ENCODE peak calls at places on chromosomes 4 and X, in six cellular contexts. B, V, Y, D, E and I are unnamed samples.

GRCh38 chrX:41382699-41383645 is 49.0 kb downstream of the DDX3X start:
- DNase-seq in B (peak), V (no peak), Y (no peak), D (no peak), E (no peak), I (no peak)

GRCh38 chr4:2387829-2388228 is 30.6 kb downstream of the ZFYVE28 start:
- DNase-seq in B (peak), V (no peak), Y (no peak), D (no peak), E (no peak), I (no peak)

GRCh38 chrX:49164589-49165360 is 2.2 kb downstream of the MAGIX start:
- DNase-seq in B (no peak), V (no peak), Y (no peak), D (no peak), E (no peak), I (no peak)

GRCh38 chr4:47598320-47598719 is 113.2 kb downstream of the ATP10D start:
- DNase-seq in B (no peak), V (no peak), Y (no peak), D (no peak), E (no peak), I (no peak)

GRCh38 chr4:80259012-80259411 is 7.5 kb upstream of the FGF5 start:
- DNase-seq in B (no peak), V (no peak), Y (no peak), D (no peak), E (no peak), I (no peak)

GRCh38 chr4:144733566-144733965 is 87.6 kb downstream of the HHIP start:
- DNase-seq in B (no peak), V (no peak), Y (no peak), D (no peak), E (no peak), I (no peak)

GRCh38 chr4:7352486-7352885 is 82.2 kb downstream of the PSAPL1 start:
- DNase-seq in B (no peak), V (no peak), Y (no peak), D (no peak), E (no peak), I (no peak)

GRCh38 chrX:103215037-103215767 is at the start of gene BEX4:
- DNase-seq in B (peak), V (peak), Y (no peak), D (peak), E (no peak), I (peak)

GRCh38 chr4:144509088-144509854 is 136.7 kb upstream of the HHIP start:
- DNase-seq in B (no peak), V (no peak), Y (no peak), D (no peak), E (no peak), I (no peak)

GRCh38 chr4:24007740-24008348 is 118.0 kb upstream of the PPARGC1A start:
- DNase-seq in B (no peak), V (no peak), Y (no peak), D (no peak), E (peak), I (no peak)

GRCh38 chrX:46333550-46333949 is 211.7 kb downstream of the ZNF674 start:
- DNase-seq in B (no peak), V (no peak), Y (no peak), D (no peak), E (no peak), I (no peak)

GRCh38 chrX:153334654-153335295 is 822 bp downstream of the ZNF275 start:
- DNase-seq in B (no peak), V (no peak), Y (no peak), D (no peak), E (no peak), I (no peak)

GRCh38 chrX:153333271-153333670 is 682 bp upstream of the ZNF275 start:
- DNase-seq in B (no peak), V (no peak), Y (no peak), D (no peak), E (no peak), I (no peak)

GRCh38 chrX:153336988-153337387 is 3.0 kb downstream of the ZNF275 start:
- DNase-seq in B (no peak), V (no peak), Y (no peak), D (no peak), E (no peak), I (no peak)

GRCh38 chrX:153336128-153336894 is 2.4 kb downstream of the ZNF275 start:
- DNase-seq in B (no peak), V (no peak), Y (no peak), D (no peak), E (no peak), I (no peak)

GRCh38 chrX:153333821-153334653 is at the start of gene ZNF275:
- DNase-seq in B (peak), V (peak), Y (no peak), D (peak), E (peak), I (peak)
- TF ChIP-seq POLR2A in B (peak), V (no peak), Y (peak), D (peak), E (no peak), I (no peak)

GRCh38 chrX:6024204-6024603 is 204.5 kb downstream of the NLGN4X start:
- DNase-seq in B (no peak), V (no peak), Y (no peak), D (no peak), E (no peak), I (no peak)

GRCh38 chrX:6026980-6027379 is 201.7 kb downstream of the NLGN4X start:
- DNase-seq in B (no peak), V (no peak), Y (no peak), D (no peak), E (no peak), I (no peak)

GRCh38 chrX:6026484-6026883 is 202.2 kb downstream of the NLGN4X start:
- DNase-seq in B (no peak), V (no peak), Y (no peak), D (no peak), E (no peak), I (no peak)

DNA sequence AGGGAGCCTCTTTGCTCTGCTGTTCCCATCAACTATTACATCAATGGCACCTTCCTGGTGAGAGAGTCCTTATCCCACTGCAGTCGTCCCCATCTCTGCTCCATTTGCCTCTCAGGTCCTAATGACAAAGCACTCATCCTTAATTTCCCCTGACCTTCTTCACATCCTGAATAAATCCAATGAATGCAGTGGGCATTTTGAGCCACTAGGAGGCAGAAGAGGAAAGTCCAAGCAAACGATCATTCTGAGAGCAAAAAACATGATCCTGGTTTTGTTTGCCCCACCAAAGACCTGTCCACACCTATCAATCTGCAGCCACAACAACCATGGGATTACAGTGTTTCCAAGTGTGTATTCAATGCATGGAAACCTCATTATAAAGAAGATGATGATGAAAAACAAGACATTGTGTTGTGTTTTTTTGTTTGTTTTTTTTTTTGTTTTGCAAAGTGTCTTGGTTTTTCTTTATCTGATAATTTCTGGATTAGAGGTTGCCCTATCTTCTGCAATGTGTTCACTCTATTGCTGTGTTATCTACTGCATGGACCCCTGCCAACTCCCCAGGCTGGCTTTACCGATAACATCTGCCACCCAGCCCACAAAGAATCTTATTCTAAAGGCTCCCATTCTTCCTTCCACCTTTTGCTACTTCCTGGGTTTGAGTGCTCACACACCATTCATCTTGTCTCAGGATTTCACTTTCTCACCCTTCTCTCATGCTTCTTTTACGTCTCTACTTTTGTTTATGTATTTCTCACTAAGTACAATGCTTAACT is 207.2 kb downstream of the NLGN4X start:
- DNase-seq in B (peak), V (peak), Y (no peak), D (peak), E (peak), I (peak)
- TF ChIP-seq TAF1 in B (no peak), V (no peak), Y (no peak), D (no peak), E (no peak), I (no peak)

GRCh38 chr4:86831262-86832090 is 17.7 kb downstream of the SLC10A6 start:
- DNase-seq in B (no peak), V (no peak), Y (no peak), D (no peak), E (peak), I (no peak)
- TF ChIP-seq POLR2AphosphoS5 in B (no peak), V (no peak), Y (no peak), D (no peak), E (no peak), I (no peak)

GRCh38 chrX:65034641-65035450 is 58.6 kb upstream of the ZC4H2 start:
- DNase-seq in B (peak), V (peak), Y (no peak), D (peak), E (peak), I (peak)
- TF ChIP-seq POLR2A in B (peak), V (peak), Y (peak), D (no peak), E (peak), I (no peak)

DNA sequence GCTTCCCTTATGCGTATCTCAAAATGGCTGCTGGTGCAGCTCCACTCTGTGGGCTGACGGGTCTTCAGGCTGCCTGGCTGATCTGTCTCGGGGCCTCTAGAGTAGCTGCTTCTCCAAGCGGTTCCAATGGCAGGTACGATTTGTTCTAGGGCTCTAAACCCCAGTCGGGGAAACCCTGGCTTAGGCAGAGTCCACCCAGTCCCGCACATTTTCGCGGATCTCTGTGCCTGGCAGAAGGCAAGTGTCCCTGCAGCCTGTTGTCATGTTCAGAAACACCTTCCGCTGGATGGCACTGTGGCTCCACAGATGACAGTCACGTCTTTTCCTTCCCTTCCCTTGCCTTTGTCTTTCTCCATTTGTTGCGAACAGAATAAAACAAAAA is 54.4 kb downstream of the NBDY start:
- DNase-seq in B (peak), V (no peak), Y (peak), D (no peak), E (no peak), I (no peak)
- TF ChIP-seq TAF1 in B (no peak), V (no peak), Y (no peak), D (no peak), E (no peak), I (no peak)

DNA sequence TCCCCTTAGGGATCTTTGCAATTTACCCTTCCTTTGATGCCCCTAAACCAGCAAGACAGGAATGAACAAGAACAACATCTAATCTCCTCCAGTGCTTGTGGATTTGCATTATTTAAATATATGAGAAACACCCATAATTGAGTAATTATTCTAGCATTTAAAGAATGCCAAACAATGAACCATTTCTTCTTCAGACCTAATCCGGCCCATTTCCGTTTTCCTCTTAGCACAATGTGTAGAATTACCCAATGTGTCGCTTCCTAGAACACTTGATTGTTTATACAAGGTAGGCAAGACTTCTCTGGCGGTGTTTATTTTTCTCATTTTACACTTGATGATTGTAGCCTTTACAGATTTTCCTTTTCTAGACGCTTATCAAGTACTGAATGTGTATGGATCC is 43.5 kb downstream of the CLDN34 start:
- DNase-seq in B (no peak), V (no peak), Y (no peak), D (no peak), E (peak), I (no peak)
- TF ChIP-seq POLR2AphosphoS5 in B (no peak), V (no peak), Y (no peak), D (no peak), E (no peak), I (no peak)